ENCODE peak calls at places on chromosomes 16 and 17, in five cellular contexts. L is activated T-helper 9 cell treated with anti-CD3 and anti-CD28 coated beads, Interleukin-2, amount 50 U/mL, for 16 hours; F is M059J; G is nephron progenitor cell; V is cerebellar nuclear complex. K is an unnamed sample.

GRCh38 chr17:8628609-8629169 is 1.8 kb downstream of the MYH10 start:
- DNase-seq in G (no peak), F (no peak), L (no peak), V (no peak), K (no peak)

GRCh38 chr17:45702666-45703266 is 81.4 kb upstream of the CRHR1 start:
- DNase-seq in F (no peak), G (peak; percentile 35), V (no peak), L (no peak), K (no peak)

GRCh38 chr17:65229596-65229995 is 92.4 kb downstream of the RGS9 start:
- DNase-seq in F (peak; percentile 66), V (no peak), G (no peak), L (no peak), K (no peak)

GRCh38 chr16:62370445-62370844 is 334.2 kb upstream of the CDH8 start:
- DNase-seq in G (no peak), F (no peak), V (no peak), L (no peak), K (no peak)

GRCh38 chr16:52408197-52408845 is 138.6 kb downstream of the TOX3 start:
- DNase-seq in F (no peak), G (no peak), V (no peak), L (no peak), K (no peak)

GRCh38 chr17:21228845-21229244 is 14.9 kb upstream of the TMEM11 start:
- DNase-seq in L (no peak), V (no peak), G (no peak), F (no peak), K (no peak)

GRCh38 chr17:34797724-34798123 is 163.5 kb downstream of the CCT6B start:
- DNase-seq in F (peak; percentile 28), G (peak; percentile 89), L (no peak), V (no peak), K (no peak)

GRCh38 chr16:21645261-21645721 is 7.1 kb downstream of the IGSF6 start:
- DNase-seq in V (no peak), G (no peak), F (peak; percentile 21), L (no peak), K (no peak)

GRCh38 chr16:1499756-1500464 is 6.8 kb downstream of the TELO2 start:
- DNase-seq in G (no peak), L (no peak), F (no peak), V (no peak), K (no peak)

K was measured in smooth muscle cell of the brain vasculature.